ENCODE peak calls at places on chromosomes 1 and 21, in six cellular contexts. L, W, A, C, I and M are unnamed samples.

GRCh38 chr1:42682739-42683529 is 716 bp downstream of the YBX1 start:
- DNase-seq in W (no peak), C (peak), A (peak), I (peak), L (peak), M (peak)

GRCh38 chr1:167158095-167158812 is 62.4 kb upstream of the POU2F1 start:
- DNase-seq in A (no peak), I (no peak), W (no peak), L (peak), C (no peak), M (no peak)

GRCh38 chr21:36847189-36847588 is 119.3 kb downstream of the HLCS start:
- DNase-seq in A (peak), L (no peak), C (no peak), W (no peak), I (no peak), M (no peak)

GRCh38 chr1:244337839-244338238 is 113.9 kb downstream of the ADSS2 start:
- DNase-seq in W (no peak), I (no peak), L (no peak), A (no peak), C (no peak), M (no peak)

GRCh38 chr1:9646037-9646436 is 5.5 kb upstream of the PIK3CD start:
- DNase-seq in W (no peak), C (no peak), I (no peak), A (no peak), L (no peak), M (no peak)

GRCh38 chr1:218499911-218500310 is 154.8 kb downstream of the TGFB2 start:
- DNase-seq in L (no peak), C (no peak), A (no peak), W (no peak), I (no peak), M (no peak)

GRCh38 chr1:25435315-25436103 is 4.8 kb downstream of the MACO1 start:
- DNase-seq in C (no peak), A (no peak), W (peak), L (no peak), I (no peak), M (no peak)

GRCh38 chr1:222000131-222000530 is 258.2 kb upstream of the DUSP10 start:
- DNase-seq in A (no peak), W (no peak), L (no peak), C (no peak), I (no peak), M (no peak)

GRCh38 chr1:44420535-44420934 is 15.5 kb downstream of the RNF220 start:
- DNase-seq in I (no peak), C (no peak), W (no peak), L (no peak), A (no peak), M (no peak)

GRCh38 chr1:248215880-248216279 is 15.3 kb upstream of the OR2M4 start:
- DNase-seq in W (no peak), L (no peak), C (no peak), I (no peak), A (no peak), M (no peak)

GRCh38 chr1:43348343-43348808 is 10.4 kb upstream of the CDC20 start:
- DNase-seq in W (no peak), I (no peak), L (no peak), A (peak), C (no peak), M (no peak)

GRCh38 chr21:43613755-43614638 is 45.3 kb downstream of the HSF2BP start:
- DNase-seq in C (peak), L (no peak), A (no peak), W (peak), I (no peak), M (no peak)

GRCh38 chr1:181040284-181040865 is 6.6 kb downstream of the MR1 start:
- DNase-seq in C (no peak), A (peak), L (no peak), I (no peak), W (no peak), M (no peak)

GRCh38 chr1:75469586-75470173 is 141.2 kb downstream of the SLC44A5 start:
- DNase-seq in C (no peak), L (no peak), I (no peak), A (no peak), W (no peak), M (no peak)

GRCh38 chr1:26164036-26164927 is 4.5 kb downstream of the C1orf232 start:
- DNase-seq in C (peak), A (no peak), W (no peak), L (peak), I (peak), M (peak)

GRCh38 chr1:94245747-94246438 is 8.5 kb upstream of the ARHGAP29 start:
- DNase-seq in A (no peak), W (no peak), C (no peak), L (no peak), I (no peak), M (no peak)

GRCh38 chr1:45630429-45630828 is 6.6 kb upstream of the CCDC17 start:
- DNase-seq in A (no peak), W (no peak), C (no peak), L (no peak), I (no peak), M (no peak)

GRCh38 chr21:29658177-29658933 is 281.4 kb downstream of the GRIK1 start:
- DNase-seq in C (no peak), L (no peak), I (no peak), W (no peak), A (no peak), M (no peak)

GRCh38 chr21:43289442-43289841 is 120.6 kb downstream of the CRYAA start:
- DNase-seq in A (no peak), I (no peak), C (no peak), W (no peak), L (no peak), M (no peak)

GRCh38 chr21:25115021-25115420 is 492.3 kb downstream of the MRPL39 start:
- DNase-seq in L (no peak), A (no peak), W (peak), I (no peak), C (no peak), M (no peak)

GRCh38 chr1:227883073-227883520 is 64.6 kb downstream of the WNT9A start:
- DNase-seq in C (peak), A (no peak), L (no peak), I (no peak), W (no peak), M (no peak)

GRCh38 chr1:57012280-57012679 is 46.5 kb upstream of the C8B start:
- DNase-seq in A (no peak), W (no peak), L (no peak), C (no peak), I (no peak), M (no peak)

GRCh38 chr1:56968878-56969495 is 3.2 kb upstream of the C8B start:
- DNase-seq in A (no peak), C (no peak), W (no peak), I (no peak), L (no peak), M (no peak)

DNA sequence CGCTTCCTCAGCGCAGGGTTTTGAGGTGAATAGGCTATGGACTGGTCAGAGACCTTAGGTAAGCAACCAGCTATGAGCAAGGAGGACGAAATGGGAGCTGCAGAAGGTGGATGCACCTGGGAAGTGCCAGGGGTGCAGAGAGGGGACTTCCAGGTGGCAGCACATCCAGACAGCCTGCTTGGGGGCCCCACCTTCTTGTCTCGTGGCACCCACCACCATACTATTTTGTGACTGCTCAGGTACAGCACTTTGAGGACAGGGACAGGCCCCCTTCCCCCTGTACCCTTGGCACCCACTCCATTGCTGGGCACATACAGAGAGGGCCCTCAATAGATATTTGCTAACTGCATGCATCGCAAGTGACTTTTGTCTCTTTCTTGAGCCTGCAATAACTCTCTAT is 777 bp upstream of the KISS1 start:
- DNase-seq in C (no peak), I (no peak), W (no peak), A (no peak), L (no peak), M (no peak)
- TF ChIP-seq CREB1 in C (no peak), I (no peak), W (no peak), A (no peak), L (no peak), M (no peak)

GRCh38 chr1:195373831-195374230 is 1234.4 kb downstream of the KCNT2 start:
- DNase-seq in C (no peak), L (no peak), A (no peak), I (no peak), W (no peak), M (no peak)

DNA sequence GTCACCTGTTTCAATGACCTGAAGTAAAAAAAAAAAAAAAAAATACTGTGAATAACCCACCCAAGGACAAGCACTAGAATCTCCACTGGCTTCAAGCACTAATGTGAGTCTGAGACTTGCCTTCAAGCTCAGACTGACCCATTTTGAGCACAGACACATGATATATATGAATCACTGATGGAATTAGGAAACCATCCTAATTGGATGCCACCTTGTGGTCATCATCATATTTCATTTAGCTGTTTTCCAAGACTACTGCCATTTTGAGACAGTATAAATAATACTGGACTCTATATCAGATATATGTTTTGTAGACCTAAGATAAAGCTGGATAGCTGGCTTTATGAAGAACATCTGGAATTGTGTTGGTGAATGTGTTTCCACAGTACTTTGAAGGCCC is 1232.0 kb downstream of the KCNT2 start:
- DNase-seq in C (no peak), W (no peak), A (peak), L (peak), I (no peak), M (no peak)
- TF ChIP-seq CREB1 in C (no peak), W (no peak), A (no peak), L (no peak), I (no peak), M (no peak)

GRCh38 chr1:228956864-228957263 is 221.6 kb downstream of the RHOU start:
- DNase-seq in C (no peak), A (no peak), L (no peak), I (no peak), W (no peak), M (no peak)
- TF ChIP-seq CREB1 in C (no peak), A (no peak), L (no peak), I (no peak), W (no peak), M (no peak)

GRCh38 chr1:119188926-119189325 is 48.5 kb upstream of the WARS2 start:
- DNase-seq in L (no peak), C (no peak), I (no peak), A (no peak), W (no peak), M (no peak)
- TF ChIP-seq CREB1 in L (no peak), C (no peak), I (no peak), A (no peak), W (no peak), M (no peak)

DNA sequence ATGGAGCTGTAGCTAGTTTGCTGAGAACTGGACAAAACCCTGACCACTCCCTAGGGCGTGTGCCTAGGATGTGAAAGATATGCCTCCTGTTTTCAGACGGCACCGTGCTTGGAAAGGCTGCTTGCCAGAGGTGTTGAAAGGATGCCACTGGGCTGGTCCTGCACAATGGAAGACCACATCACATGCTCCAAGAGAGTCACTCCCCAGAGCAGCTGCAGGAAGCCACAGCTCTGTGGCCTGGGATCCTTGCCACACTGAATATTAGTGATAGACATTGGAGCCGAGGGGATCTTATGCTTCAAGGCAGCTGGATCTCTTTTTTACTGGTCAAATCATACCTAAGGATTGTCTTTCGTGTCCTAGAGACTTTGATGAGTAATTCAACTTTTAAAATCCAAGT is 6.6 kb upstream of the APP start:
- DNase-seq in A (no peak), W (no peak), C (no peak), I (no peak), L (no peak), M (no peak)
- TF ChIP-seq CREB1 in A (no peak), W (no peak), C (no peak), I (no peak), L (no peak), M (no peak)